ENCODE peak calls at places on chromosomes 3 and 15, in seven cellular contexts. P is right atrium auricular region, C is psoas muscle, D is pancreas, N is dorsolateral prefrontal cortex, R is HL-60, E is cardiac fibroblast. L is an unnamed sample.

GRCh38 chr3:14047027-14047426 is 77.6 kb downstream of the CHCHD4 start:
- DNase-seq in P (no peak), C (no peak), D (no peak), N (no peak), R (no peak), E (no peak), L (no peak)

GRCh38 chr3:9732753-9733115 is 1.2 kb downstream of the BRPF1 start:
- DNase-seq in P (no peak), C (no peak), D (no peak), N (no peak), R (peak), E (no peak), L (no peak)

GRCh38 chr3:66276705-66277274 is 56.0 kb downstream of the SLC25A26 start:
- DNase-seq in P (no peak), C (no peak), D (no peak), N (peak), R (peak), E (peak), L (no peak)

GRCh38 chr3:179149951-179150350 is 1.8 kb downstream of the PIK3CA start:
- DNase-seq in P (no peak), C (no peak), D (no peak), N (no peak), R (no peak), E (no peak), L (no peak)

GRCh38 chr3:53708001-53708621 is 138.1 kb downstream of the CHDH start:
- DNase-seq in P (peak), C (no peak), D (no peak), N (no peak), R (peak), E (no peak), L (peak)

GRCh38 chr3:32406481-32407408 is 15.1 kb downstream of the CMTM7 start:
- DNase-seq in P (no peak), C (no peak), D (no peak), N (no peak), R (peak), E (no peak), L (no peak)

GRCh38 chr3:101836907-101837598 is 12.3 kb upstream of the NFKBIZ start:
- DNase-seq in P (no peak), C (no peak), D (no peak), N (no peak), R (peak), E (peak), L (no peak)

GRCh38 chr3:133097214-133097613 is 59.0 kb downstream of the TMEM108 start:
- DNase-seq in P (no peak), C (no peak), D (no peak), N (no peak), R (no peak), E (peak), L (no peak)

GRCh38 chr3:57959407-57960173 is 48.6 kb upstream of the FLNB start:
- DNase-seq in P (peak), C (no peak), D (no peak), N (no peak), R (peak), E (peak), L (no peak)

GRCh38 chr3:78070188-78070587 is 1030.3 kb downstream of the ROBO2 start:
- DNase-seq in P (no peak), C (no peak), D (no peak), N (no peak), R (no peak), E (no peak), L (no peak)

GRCh38 chr3:9746330-9746729 is 3.4 kb upstream of the OGG1 start:
- DNase-seq in P (no peak), C (no peak), D (no peak), N (peak), R (no peak), E (peak), L (no peak)

GRCh38 chr15:83973816-83974215 is 261.8 kb upstream of the GOLGA6L4 start:
- DNase-seq in P (no peak), C (no peak), D (no peak), N (no peak), R (no peak), E (peak), L (no peak)
- TF ChIP-seq CTCF in P (peak), C (peak), D (peak), N (no peak), R (peak), E (peak), L (no peak)

GRCh38 chr3:168094877-168095610 is 680 bp downstream of the GOLIM4 start:
- DNase-seq in P (peak), C (peak), D (peak), N (peak), R (peak), E (peak), L (peak)

GRCh38 chr3:168094580-168094876 is 1.2 kb downstream of the GOLIM4 start:
- DNase-seq in P (no peak), C (no peak), D (no peak), N (no peak), R (no peak), E (peak), L (peak)

GRCh38 chr3:168096210-168096795 is 579 bp upstream of the GOLIM4 start:
- DNase-seq in P (peak), C (peak), D (peak), N (peak), R (peak), E (peak), L (peak)

GRCh38 chr3:168097381-168097780 is 1.7 kb upstream of the GOLIM4 start:
- DNase-seq in P (no peak), C (no peak), D (no peak), N (no peak), R (no peak), E (no peak), L (no peak)

GRCh38 chr3:168095611-168096209 is at the start of gene GOLIM4:
- DNase-seq in P (peak), C (peak), D (peak), N (peak), R (peak), E (peak), L (peak)
- TF ChIP-seq CTCF in P (peak), C (peak), D (no peak), N (no peak), R (no peak), E (no peak), L (peak)

GRCh38 chr3:44198957-44199269 is 42.8 kb upstream of the TOPAZ1 start:
- DNase-seq in P (no peak), C (no peak), D (no peak), N (no peak), R (no peak), E (no peak), L (no peak)
- TF ChIP-seq CTCF in P (peak), C (no peak), D (no peak), N (no peak), R (no peak), E (no peak), L (no peak)

GRCh38 chr3:111691293-111691909 is 96.3 kb upstream of the ZBED2 start:
- DNase-seq in P (no peak), C (no peak), D (no peak), N (no peak), R (no peak), E (peak), L (no peak)
- TF ChIP-seq CTCF in P (peak), C (peak), D (no peak), N (peak), R (peak), E (peak), L (peak)

DNA sequence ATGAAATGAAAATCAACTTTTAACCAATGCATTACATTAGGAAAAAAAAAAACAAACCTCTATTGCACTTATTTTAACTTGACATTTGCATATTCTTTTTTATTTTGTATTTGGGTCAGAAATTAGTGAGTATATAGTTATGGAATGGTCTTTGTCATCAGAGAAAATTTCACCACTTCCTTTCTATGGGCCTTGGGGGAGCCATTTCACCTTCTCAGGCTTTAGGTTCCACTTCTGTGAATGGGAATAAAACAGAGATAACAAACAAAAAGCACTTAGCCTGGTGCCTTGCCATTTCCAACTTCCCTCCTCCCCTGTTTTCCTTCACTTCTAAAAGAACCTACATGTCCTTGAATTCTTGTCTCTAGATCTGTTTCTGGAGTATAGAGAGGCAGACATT is 168.0 kb upstream of the STT3B start:
- DNase-seq in P (no peak), C (no peak), D (no peak), N (no peak), R (no peak), E (peak), L (no peak)
- TF ChIP-seq CTCF in P (no peak), C (no peak), D (no peak), N (no peak), R (no peak), E (peak), L (peak)